ENCODE peak calls at places on chromosomes 12 and 14, in nine cellular contexts. Q is ovary, F is lower lobe of right lung, A is HFFc6, U is GM13977, L is AG09319, G is A549, K is MM.1S, B is BJ. T is an unnamed sample.

GRCh38 chr14:32933623-32933942 is 5.1 kb upstream of the NPAS3 start:
- DNase-seq in Q (no peak), F (no peak), A (peak), U (peak), L (no peak), G (no peak), K (no peak), B (no peak), T (no peak)

GRCh38 chr14:88281447-88281846 is 41.6 kb downstream of the KCNK10 start:
- DNase-seq in Q (no peak), F (no peak), A (no peak), U (no peak), L (no peak), G (no peak), K (no peak), B (no peak), T (no peak)

GRCh38 chr14:60649815-60650381 is 621 bp upstream of the SIX1 start:
- DNase-seq in Q (no peak), F (no peak), A (no peak), U (peak), L (no peak), G (no peak), K (no peak), B (no peak), T (no peak)

GRCh38 chr14:82806426-82806825 is 1272.8 kb upstream of the SEL1L start:
- DNase-seq in Q (no peak), F (no peak), A (no peak), U (no peak), L (no peak), G (no peak), K (no peak), B (no peak), T (no peak)

GRCh38 chr12:24398605-24399004 is 449.1 kb upstream of the SOX5 start:
- DNase-seq in Q (no peak), F (no peak), A (no peak), U (no peak), L (no peak), G (no peak), K (peak), B (no peak), T (peak)

GRCh38 chr12:71240941-71241340 is 83.1 kb upstream of the TSPAN8 start:
- DNase-seq in Q (no peak), F (no peak), A (no peak), U (no peak), L (no peak), G (no peak), K (no peak), B (no peak), T (no peak)

GRCh38 chr12:56160160-56160763 is 2.1 kb downstream of the MYL6 start:
- DNase-seq in Q (no peak), F (no peak), A (peak), U (peak), L (no peak), G (no peak), K (no peak), B (no peak), T (peak)

GRCh38 chr12:97038859-97039258 is 131.8 kb downstream of the NEDD1 start:
- DNase-seq in Q (no peak), F (no peak), A (no peak), U (no peak), L (no peak), G (no peak), K (no peak), B (no peak), T (no peak)

GRCh38 chr12:119988440-119988787 is 622 bp upstream of the BICDL1 start:
- DNase-seq in Q (no peak), F (no peak), A (peak), U (no peak), L (no peak), G (peak), K (no peak), B (no peak), T (no peak)

GRCh38 chr14:95119336-95119735 is 38.0 kb downstream of the DICER1 start:
- DNase-seq in Q (no peak), F (no peak), A (no peak), U (no peak), L (no peak), G (no peak), K (no peak), B (no peak), T (no peak)

GRCh38 chr14:96091149-96091693 is 52.1 kb downstream of the C14orf132 start:
- DNase-seq in Q (no peak), F (no peak), A (no peak), U (no peak), L (no peak), G (no peak), K (no peak), B (no peak), T (no peak)

GRCh38 chr12:15563683-15564082 is 225.5 kb downstream of the EPS8 start:
- DNase-seq in Q (no peak), F (no peak), A (peak), U (no peak), L (no peak), G (no peak), K (no peak), B (no peak), T (no peak)

GRCh38 chr14:102200690-102201368 is 61.1 kb downstream of the WDR20 start:
- DNase-seq in Q (no peak), F (no peak), A (no peak), U (no peak), L (no peak), G (no peak), K (no peak), B (no peak), T (peak)

DNA sequence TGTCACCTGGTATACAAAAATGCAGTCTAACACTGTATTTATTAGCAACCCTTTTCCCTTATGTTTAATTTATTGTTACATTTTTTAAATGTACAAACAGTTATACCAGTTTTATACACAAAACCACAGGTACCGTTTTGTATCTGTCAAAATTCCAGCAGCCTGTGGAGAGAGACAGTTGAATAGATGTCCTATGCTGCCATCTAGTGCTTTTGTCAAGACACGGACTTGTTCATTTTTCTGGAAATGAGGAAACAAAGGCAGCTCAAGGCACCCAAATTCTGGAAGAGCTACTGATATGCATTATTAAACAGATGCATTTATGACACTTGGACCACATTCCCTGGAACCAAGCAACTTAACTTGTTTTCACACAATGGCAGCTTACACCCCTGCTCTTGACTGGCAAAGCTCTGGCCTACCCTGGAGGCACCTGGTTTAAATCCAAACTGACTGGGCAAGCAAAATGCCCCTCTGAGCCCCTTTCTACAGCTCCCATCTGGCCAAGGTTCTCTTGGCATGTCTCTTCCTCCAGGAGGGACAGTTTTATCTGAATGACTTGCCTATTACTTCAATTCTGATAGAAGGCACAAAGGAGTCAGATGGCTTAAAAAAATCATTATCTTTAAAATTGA is 286.9 kb upstream of the PRKD1 start:
- DNase-seq in Q (no peak), F (no peak), A (peak), U (peak), L (peak), G (peak), K (peak), B (no peak), T (peak)
- TF ChIP-seq CTCF in Q (peak), F (peak), A (peak), U (peak), L (peak), G (peak), K (peak), B (peak), T (peak)

GRCh38 chr12:116714175-116714574 is 23.7 kb downstream of the SPRING1 start:
- DNase-seq in Q (no peak), F (no peak), A (no peak), U (no peak), L (no peak), G (no peak), K (no peak), B (no peak), T (no peak)

GRCh38 chr12:116712458-116713303 is 25.2 kb downstream of the SPRING1 start:
- DNase-seq in Q (no peak), F (no peak), A (no peak), U (no peak), L (no peak), G (no peak), K (no peak), B (no peak), T (no peak)

GRCh38 chr12:116710367-116710766 is 27.5 kb downstream of the SPRING1 start:
- DNase-seq in Q (no peak), F (no peak), A (no peak), U (no peak), L (no peak), G (no peak), K (peak), B (no peak), T (no peak)

GRCh38 chr12:116717466-116718457 is 20.1 kb downstream of the SPRING1 start:
- DNase-seq in Q (peak), F (peak), A (no peak), U (no peak), L (peak), G (no peak), K (no peak), B (no peak), T (no peak)

DNA sequence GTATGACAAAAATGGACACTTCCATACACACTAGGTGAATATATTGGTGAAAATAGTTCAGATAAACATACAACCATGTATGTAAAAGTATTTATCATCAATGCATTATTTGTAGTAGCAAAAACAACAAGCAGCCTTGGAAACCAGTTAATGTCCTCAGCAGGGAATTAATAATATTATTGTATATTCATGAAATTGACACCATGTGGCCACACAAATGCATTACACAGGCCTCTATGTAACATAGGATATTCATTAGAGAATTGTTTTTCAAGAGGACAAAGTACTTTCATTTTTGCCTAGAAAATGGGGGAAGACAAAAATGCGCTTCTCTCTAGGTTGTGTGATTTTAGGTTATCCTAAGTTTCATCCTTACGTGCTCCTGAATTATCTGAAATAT is 24.3 kb downstream of the SPRING1 start:
- DNase-seq in Q (no peak), F (no peak), A (no peak), U (no peak), L (no peak), G (no peak), K (no peak), B (no peak), T (no peak)
- TF ChIP-seq CTCF in Q (no peak), F (no peak), A (peak), U (no peak), L (no peak), G (no peak), K (no peak), B (no peak), T (no peak)

DNA sequence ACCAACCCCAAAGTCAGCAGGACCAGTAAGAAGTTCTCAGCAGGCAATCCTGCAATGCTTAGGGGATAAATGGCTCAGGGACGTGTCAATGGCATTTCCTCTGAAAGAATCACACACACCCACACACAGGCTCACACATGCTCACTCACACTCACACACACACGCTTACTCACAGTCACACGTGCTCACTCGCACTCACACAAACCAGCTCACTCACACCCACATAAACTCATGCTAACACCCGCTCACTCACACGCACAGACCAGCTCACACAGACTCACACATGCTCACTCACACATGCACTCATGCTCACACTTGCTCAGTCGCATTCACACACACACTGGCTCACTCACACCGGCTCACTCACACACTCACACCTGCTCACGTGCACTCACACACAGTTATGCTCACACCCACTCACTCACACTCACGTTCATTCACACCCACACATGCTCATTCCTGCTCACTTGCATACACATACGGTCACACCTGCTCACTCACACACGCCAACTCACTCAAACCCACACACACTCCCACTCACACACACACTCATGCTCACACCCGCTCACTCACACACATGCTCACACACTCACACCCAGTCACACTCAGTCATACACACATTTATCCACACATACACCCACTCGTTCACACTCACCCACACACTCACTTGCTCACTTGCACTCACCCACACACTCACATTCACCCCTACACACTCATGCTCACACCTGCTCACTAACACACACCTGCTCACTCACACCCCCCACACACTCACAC is 436.8 kb downstream of the BCL11B start:
- DNase-seq in Q (no peak), F (no peak), A (no peak), U (no peak), L (no peak), G (no peak), K (no peak), B (no peak), T (no peak)
- TF ChIP-seq CTCF in Q (no peak), F (no peak), A (no peak), U (no peak), L (no peak), G (no peak), K (no peak), B (no peak), T (no peak)

GRCh38 chr14:93804654-93805053 is 16.4 kb upstream of the PRIMA1 start:
- DNase-seq in Q (no peak), F (no peak), A (no peak), U (no peak), L (no peak), G (no peak), K (no peak), B (no peak), T (no peak)
- TF ChIP-seq CTCF in Q (no peak), F (no peak), A (no peak), U (peak), L (no peak), G (no peak), K (no peak), B (no peak), T (peak)

GRCh38 chr14:65286443-65286842 is 126.1 kb upstream of the FUT8 start:
- DNase-seq in Q (no peak), F (no peak), A (no peak), U (peak), L (no peak), G (peak), K (peak), B (no peak), T (peak)
- TF ChIP-seq CTCF in Q (no peak), F (no peak), A (peak), U (peak), L (peak), G (peak), K (peak), B (peak), T (peak)

GRCh38 chr12:78099806-78100205 is 269.1 kb downstream of the NAV3 start:
- DNase-seq in Q (no peak), F (no peak), A (no peak), U (no peak), L (no peak), G (no peak), K (no peak), B (no peak), T (no peak)

GRCh38 chr12:78096909-78097597 is 266.4 kb downstream of the NAV3 start:
- DNase-seq in Q (no peak), F (no peak), A (no peak), U (no peak), L (peak), G (no peak), K (no peak), B (peak), T (no peak)

GRCh38 chr12:78101181-78101876 is 270.6 kb downstream of the NAV3 start:
- DNase-seq in Q (no peak), F (no peak), A (no peak), U (no peak), L (no peak), G (no peak), K (no peak), B (no peak), T (no peak)

DNA sequence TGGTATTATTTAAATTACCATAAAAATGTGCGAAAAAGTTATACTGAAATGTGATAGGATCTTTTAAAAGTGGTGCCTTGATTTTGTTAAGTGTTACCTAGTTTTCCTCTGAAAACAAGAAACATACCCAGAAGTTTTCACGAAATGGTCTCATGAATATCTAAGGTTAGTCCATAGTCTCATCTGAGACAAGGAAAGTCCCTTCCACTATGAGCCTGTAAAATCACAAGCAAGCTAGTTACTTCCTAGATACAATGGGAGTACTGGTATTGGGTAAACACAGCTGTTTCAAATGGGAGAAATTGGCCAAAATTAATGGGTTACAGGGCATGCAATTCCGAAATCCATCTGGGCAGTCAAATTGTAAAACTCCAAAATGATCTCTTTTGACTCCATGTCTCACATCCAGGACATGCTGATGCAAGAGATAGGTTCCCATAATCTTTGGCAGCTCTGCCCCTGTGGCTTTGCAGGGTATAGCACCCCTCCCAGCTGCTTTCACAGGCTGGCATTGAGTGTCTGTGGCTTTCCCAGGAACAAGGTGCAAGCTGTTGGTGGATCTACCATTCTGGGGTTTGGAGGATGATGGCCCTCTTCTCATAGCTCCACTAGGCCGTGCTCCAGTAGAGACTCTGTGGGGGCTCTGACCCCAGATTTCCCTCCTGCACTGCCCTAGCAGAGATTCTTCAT is 271.4 kb downstream of the NAV3 start:
- DNase-seq in Q (no peak), F (no peak), A (no peak), U (no peak), L (no peak), G (no peak), K (no peak), B (no peak), T (no peak)
- TF ChIP-seq CTCF in Q (no peak), F (no peak), A (peak), U (no peak), L (no peak), G (no peak), K (no peak), B (no peak), T (peak)

GRCh38 chr14:56482306-56482705 is 97.3 kb upstream of the TMEM260 start:
- DNase-seq in Q (no peak), F (no peak), A (no peak), U (no peak), L (no peak), G (peak), K (no peak), B (no peak), T (peak)
- TF ChIP-seq CTCF in Q (no peak), F (no peak), A (peak), U (no peak), L (no peak), G (peak), K (peak), B (no peak), T (no peak)

DNA sequence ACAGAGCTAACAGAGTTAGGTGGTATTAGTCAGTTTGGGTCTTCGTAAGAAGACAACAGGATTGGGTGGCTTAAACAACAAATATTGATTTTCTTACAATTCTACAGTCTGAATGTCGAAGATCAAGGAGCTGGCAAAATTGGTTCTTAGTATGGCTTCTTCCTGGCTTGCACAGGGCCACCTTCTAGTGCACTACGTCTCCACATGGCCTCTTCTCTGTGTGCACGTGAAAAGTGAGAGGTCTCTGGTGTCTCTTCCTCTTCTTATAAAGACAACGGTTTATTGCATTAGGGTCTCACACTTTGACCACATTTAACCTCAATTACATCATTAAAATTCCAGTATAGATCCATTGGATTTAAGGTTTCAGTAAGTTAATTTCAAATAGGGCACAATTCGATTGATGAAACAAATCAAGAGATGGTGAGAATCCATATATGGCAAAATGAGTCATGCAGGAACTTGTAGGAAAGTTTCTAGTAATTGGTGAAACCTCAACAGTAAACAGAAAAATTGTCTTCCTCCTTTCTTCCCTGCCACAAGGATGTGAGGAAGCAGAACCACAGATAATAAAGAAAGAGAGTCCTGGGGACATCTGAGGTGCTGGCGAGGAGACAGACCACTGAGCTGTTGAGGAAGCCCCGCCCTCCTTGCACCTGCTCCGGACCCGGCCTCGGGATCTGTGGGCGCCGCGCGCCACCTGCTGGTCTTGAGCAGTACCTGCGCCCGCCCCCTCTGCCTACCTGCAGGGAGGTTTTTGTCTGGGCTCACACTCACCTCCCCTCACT is 846.7 kb downstream of the TMEM121 start:
- DNase-seq in Q (peak), F (peak), A (no peak), U (peak), L (no peak), G (peak), K (peak), B (no peak), T (peak)
- TF ChIP-seq CTCF in Q (no peak), F (peak), A (peak), U (peak), L (no peak), G (peak), K (peak), B (no peak), T (peak)

GRCh38 chr12:76952995-76953394 is 74.2 kb upstream of the CSRP2 start:
- DNase-seq in Q (no peak), F (no peak), A (no peak), U (no peak), L (no peak), G (no peak), K (no peak), B (no peak), T (no peak)
- TF ChIP-seq CTCF in Q (no peak), F (no peak), A (no peak), U (no peak), L (no peak), G (no peak), K (no peak), B (no peak), T (no peak)